ENCODE peak calls at places on chromosomes 2 and 18, in five cellular contexts. S, C, H, P and Q are unnamed samples. For H3K4me1, the result is how much of the 10 kb centered on the place peaks cover.

GRCh38 chr18:44781890-44782289 is 101.2 kb downstream of the SETBP1 start:
- DNase-seq in H (peak), P (no peak), C (peak), S (peak), Q (no peak)

GRCh38 chr2:132424526-132425121 is 8.0 kb downstream of the GPR39 start:
- DNase-seq in S (peak), P (peak), H (no peak), C (no peak), Q (peak)

GRCh38 chr2:101040761-101041160 is 38.7 kb downstream of the RPL31 start:
- DNase-seq in P (no peak), S (no peak), H (no peak), C (no peak), Q (no peak)

GRCh38 chr2:208025814-208026184 is 472 bp upstream of the PLEKHM3 start:
- DNase-seq in P (no peak), H (no peak), S (no peak), C (peak), Q (peak)

GRCh38 chr2:143429932-143430331 is 300.7 kb downstream of the ARHGAP15 start:
- DNase-seq in C (no peak), P (no peak), S (peak), H (no peak), Q (no peak)

GRCh38 chr2:25672500-25673169 is 742 bp downstream of the DTNB start:
- DNase-seq in C (peak), H (peak), S (peak), P (peak), Q (peak)

GRCh38 chr2:135960598-135961551 is 24.6 kb downstream of the DARS1 start:
- DNase-seq in C (peak), H (peak), S (peak), P (no peak), Q (no peak)

GRCh38 chr18:44946529-44947113 is 265.9 kb downstream of the SETBP1 start:
- DNase-seq in P (no peak), H (no peak), C (peak), S (no peak), Q (no peak)

GRCh38 chr18:36572135-36572856 is 256.5 kb downstream of the TPGS2 start:
- DNase-seq in S (peak), C (peak), P (peak), H (peak), Q (peak)

GRCh38 chr2:181145645-181146044 is 165.2 kb downstream of the UBE2E3 start:
- DNase-seq in C (no peak), H (no peak), S (no peak), P (no peak), Q (no peak)

GRCh38 chr2:37895135-37895534 is 30.0 kb upstream of the RMDN2 start:
- DNase-seq in H (no peak), S (no peak), P (no peak), C (no peak), Q (no peak)

GRCh38 chr2:97840198-97840597 is 126.8 kb downstream of the ZAP70 start:
- DNase-seq in S (no peak), C (no peak), P (no peak), H (no peak), Q (no peak)

GRCh38 chr2:47869859-47870258 is 36.4 kb downstream of the FBXO11 start:
- DNase-seq in P (no peak), S (peak), H (peak), C (peak), Q (no peak)

GRCh38 chr2:223050900-223051299 is 1.1 kb upstream of the KCNE4 start:
- DNase-seq in C (no peak), P (no peak), H (no peak), S (peak), Q (no peak)

GRCh38 chr2:197889041-197889440 is 84.6 kb downstream of the PLCL1 start:
- DNase-seq in C (peak), S (peak), P (no peak), H (peak), Q (peak)

GRCh38 chr18:48475635-48476549 is 62.9 kb upstream of the CTIF start:
- DNase-seq in S (peak), P (no peak), H (peak), C (peak), Q (peak)

GRCh38 chr18:48031641-48032040 is 101.2 kb upstream of the SMAD2 start:
- DNase-seq in C (no peak), P (no peak), H (no peak), S (no peak), Q (peak)

GRCh38 chr2:108949316-108950299 is 39.4 kb downstream of the EDAR start:
- DNase-seq in S (no peak), H (no peak), P (no peak), C (no peak), Q (no peak)

GRCh38 chr18:44729631-44730101 is 49.0 kb downstream of the SETBP1 start:
- DNase-seq in C (no peak), P (peak), H (peak), S (peak), Q (peak)

GRCh38 chr18:489244-490023 is 11.1 kb downstream of the COLEC12 start:
- DNase-seq in H (no peak), C (no peak), P (no peak), S (peak), Q (no peak)

GRCh38 chr2:220068877-220069276 is 441.4 kb downstream of the SLC4A3 start:
- DNase-seq in S (no peak), C (no peak), H (no peak), P (no peak), Q (no peak)

GRCh38 chr2:20602803-20603202 is 48.1 kb downstream of the HS1BP3 start:
- DNase-seq in P (no peak), C (no peak), S (no peak), H (no peak), Q (no peak)

GRCh38 chr2:25301453-25302352 is 40.0 kb downstream of the DNMT3A start:
- DNase-seq in C (no peak), P (no peak), H (no peak), S (peak), Q (no peak)

GRCh38 chr2:186687774-186688173 is 6.1 kb upstream of the FAM171B start:
- DNase-seq in H (no peak), S (no peak), C (no peak), P (no peak), Q (no peak)

GRCh38 chr18:22207022-22207758 is 37.8 kb downstream of the GATA6 start:
- DNase-seq in C (no peak), S (peak), P (no peak), H (no peak), Q (no peak)

GRCh38 chr2:57597940-57598339 is 448.7 kb upstream of the VRK2 start:
- DNase-seq in P (no peak), S (no peak), C (no peak), H (no peak), Q (no peak)

GRCh38 chr2:201116115-201116958 is at the start of gene CFLAR:
- DNase-seq in C (peak), S (peak), H (peak), P (peak), Q (peak)
- H3K4me1 ChIP-seq in C (under half), S (under half), H (under half), P (under half), Q (under half)

DNA sequence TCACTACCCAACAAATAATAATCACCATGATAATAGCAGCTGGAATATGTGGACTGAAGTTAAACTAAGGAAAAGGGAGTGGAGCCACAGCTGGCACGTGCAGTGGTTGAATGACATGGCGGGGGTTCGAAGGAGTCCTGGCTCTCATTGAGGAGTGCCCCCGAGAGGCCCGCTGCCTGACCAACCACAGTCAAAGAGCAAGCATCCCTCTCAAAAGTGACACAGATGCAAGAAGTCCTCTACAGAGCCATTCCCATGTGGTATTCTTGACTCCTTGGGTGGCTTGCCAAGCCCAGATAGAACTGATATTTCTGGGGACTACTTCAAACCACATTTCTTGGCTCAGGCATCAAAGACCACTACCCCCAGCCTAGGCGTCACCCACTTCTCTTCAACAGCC is 405.1 kb downstream of the TNS1 start:
- DNase-seq in H (no peak), S (no peak), C (no peak), P (no peak), Q (no peak)
- H3K9ac ChIP-seq in H (no peak), S (no peak), C (no peak), P (no peak), Q (no peak)

DNA sequence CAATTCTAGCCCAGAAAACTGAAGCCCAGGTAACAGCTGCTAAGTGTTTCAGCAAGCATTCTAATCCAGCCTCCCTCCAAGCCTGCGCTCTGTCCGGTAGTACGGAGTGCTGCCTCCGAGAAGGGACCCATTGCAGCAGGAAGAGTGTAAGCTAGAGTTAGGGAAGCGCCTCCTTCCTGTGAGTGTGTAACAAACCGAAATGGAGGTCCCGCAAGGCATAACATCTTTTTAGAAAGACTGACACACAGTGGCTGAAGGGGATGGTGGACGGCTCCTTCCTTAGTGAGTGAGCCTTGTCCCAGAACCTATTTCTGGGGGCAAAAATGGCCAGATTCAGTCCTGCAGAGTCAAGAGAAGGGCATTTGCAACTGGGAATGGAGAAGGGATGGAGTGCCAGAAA is 12.2 kb downstream of the PKDCC start:
- DNase-seq in S (no peak), P (no peak), C (no peak), H (no peak), Q (no peak)
- H3K4me1 ChIP-seq in S (under half), P (under half), C (half or more), H (under half), Q (under half)

DNA sequence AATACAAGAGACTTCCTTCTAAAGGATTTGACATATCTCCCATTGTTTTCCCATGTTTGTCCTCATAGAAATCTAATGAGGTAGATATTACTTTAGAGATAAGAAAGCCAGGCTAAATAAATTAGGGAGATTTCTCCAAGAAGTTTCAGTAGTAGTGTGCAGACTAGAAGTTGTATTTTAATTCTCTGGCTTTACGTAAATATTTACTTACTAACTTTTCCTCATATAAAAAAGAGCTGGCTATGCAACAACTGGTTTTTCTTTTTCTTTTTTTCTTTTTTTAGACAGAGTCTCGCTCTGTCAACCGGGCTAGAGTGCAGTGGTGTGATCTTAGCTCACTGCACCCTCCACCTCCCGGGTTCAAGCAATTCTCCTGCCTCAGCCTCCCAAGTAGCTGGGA is 60.6 kb upstream of the ACYP2 start:
- DNase-seq in H (no peak), P (no peak), S (no peak), C (no peak), Q (no peak)
- H3K9ac ChIP-seq in H (no peak), P (no peak), S (no peak), C (no peak), Q (no peak)

GRCh38 chr2:171142398-171142797 is 18.3 kb downstream of the TLK1 start:
- DNase-seq in P (no peak), C (no peak), H (no peak), S (no peak), Q (no peak)

GRCh38 chr2:171146071-171146470 is 14.6 kb downstream of the TLK1 start:
- DNase-seq in C (no peak), H (no peak), P (no peak), S (no peak), Q (no peak)

GRCh38 chr2:171141320-171141719 is 19.4 kb downstream of the TLK1 start:
- DNase-seq in S (peak), P (no peak), C (no peak), H (no peak), Q (no peak)

GRCh38 chr2:171146633-171147032 is 14.1 kb downstream of the TLK1 start:
- DNase-seq in H (no peak), P (no peak), S (no peak), C (no peak), Q (no peak)

GRCh38 chr2:171143670-171144062 is 17.0 kb downstream of the TLK1 start:
- DNase-seq in P (no peak), S (no peak), H (no peak), C (no peak), Q (no peak)
- H3K4me1 ChIP-seq in P (under half), S (under half), H (under half), C (under half), Q (under half)

GRCh38 chr2:8543412-8544167 is 138.3 kb upstream of the ID2 start:
- DNase-seq in P (peak), C (no peak), S (peak), H (no peak), Q (peak)

GRCh38 chr2:8544168-8544785 is 137.6 kb upstream of the ID2 start:
- DNase-seq in C (no peak), P (no peak), H (no peak), S (no peak), Q (no peak)

GRCh38 chr2:8546319-8547283 is 135.3 kb upstream of the ID2 start:
- DNase-seq in C (no peak), S (no peak), H (no peak), P (peak), Q (peak)

GRCh38 chr2:8545676-8546318 is 136.1 kb upstream of the ID2 start:
- DNase-seq in C (no peak), P (peak), S (no peak), H (no peak), Q (peak)

GRCh38 chr2:8544786-8545631 is 136.8 kb upstream of the ID2 start:
- DNase-seq in P (peak), C (peak), H (no peak), S (peak), Q (peak)
- H3K9ac ChIP-seq in P (peak), C (no peak), H (no peak), S (peak), Q (no peak)

GRCh38 chr2:172102858-172103359 is at the start of gene DLX2:
- DNase-seq in H (peak), C (peak), P (peak), S (peak), Q (peak)

GRCh38 chr2:172101008-172101706 is 1.5 kb downstream of the DLX2 start:
- DNase-seq in S (no peak), H (peak), P (no peak), C (peak), Q (peak)

GRCh38 chr2:172101707-172102158 is 967 bp downstream of the DLX2 start:
- DNase-seq in C (peak), S (no peak), P (no peak), H (peak), Q (no peak)

GRCh38 chr2:172103471-172104292 is 982 bp upstream of the DLX2 start:
- DNase-seq in C (peak), P (peak), S (peak), H (peak), Q (peak)

DNA sequence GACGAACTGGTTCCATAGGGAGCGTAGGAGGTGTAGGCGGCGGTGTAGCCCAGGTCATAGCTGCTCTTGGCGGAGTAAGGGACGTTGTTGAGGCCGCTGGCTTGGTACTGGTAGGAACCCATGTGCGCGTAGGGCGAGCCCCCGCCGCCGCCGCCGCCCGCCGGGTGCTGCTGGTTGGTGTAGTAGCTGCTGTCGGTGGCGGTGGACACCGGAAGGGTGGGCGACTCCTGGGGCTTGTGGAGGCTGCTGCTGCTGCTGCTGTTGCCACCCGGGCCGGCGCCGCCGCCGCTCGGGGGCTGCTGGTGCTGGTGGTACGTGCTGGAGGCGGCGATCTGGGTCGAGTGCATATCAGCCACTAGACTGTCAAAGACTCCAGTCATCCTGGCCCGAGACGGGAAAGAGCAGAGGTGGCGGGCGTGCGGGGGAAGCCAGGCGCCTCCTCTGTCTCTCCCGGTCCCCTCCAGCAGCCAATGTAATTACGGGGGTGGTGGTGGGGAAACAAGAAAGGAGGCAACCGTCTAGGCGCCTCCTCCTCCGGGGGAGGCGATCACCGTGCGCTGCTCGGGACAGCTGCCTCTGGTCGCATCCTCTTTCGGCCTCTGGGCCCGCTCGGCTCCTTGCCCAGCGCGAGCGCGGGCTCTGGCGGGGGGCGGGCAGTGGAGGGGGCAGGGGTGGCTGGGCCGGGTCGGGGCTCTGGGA is 392 bp downstream of the DLX2 start:
- DNase-seq in H (no peak), S (no peak), C (no peak), P (no peak), Q (peak)
- H3K4me1 ChIP-seq in H (under half), S (under half), C (under half), P (under half), Q (under half)